ENCODE peak calls at places on chromosome 19, in nine cellular contexts. M is lower leg skin, X is epithelial cell of proximal tubule, Q is left ventricle myocardium inferior, F is right lobe of liver, L is IMR-90, Z is tibial artery, S is cardiac fibroblast, T is Caco-2. W is an unnamed sample.

GRCh38 chr19:27652281-27652680 is 1560.7 kb downstream of the UQCRFS1 start:
- DNase-seq in Q (no peak), S (no peak), X (no peak), T (no peak), F (no peak), M (no peak), Z (no peak), L (no peak), W (peak)

GRCh38 chr19:35528218-35529038 is at the start of gene SBSN:
- DNase-seq in T (no peak), X (no peak), Z (no peak), Q (no peak), S (peak), F (no peak), M (no peak), L (peak), W (no peak)

GRCh38 chr19:55086730-55087541 is 11.3 kb downstream of the EPS8L1 start:
- DNase-seq in T (no peak), S (peak), L (peak), M (peak), Z (peak), Q (peak), X (peak), F (peak), W (peak)

GRCh38 chr19:49712397-49712859 is 21.5 kb downstream of the CPT1C start:
- DNase-seq in X (no peak), M (no peak), T (peak), Z (no peak), L (peak), F (no peak), Q (peak), S (peak), W (peak)

GRCh38 chr19:2631213-2631821 is 71.2 kb downstream of the GNG7 start:
- DNase-seq in T (no peak), F (no peak), X (no peak), M (no peak), Z (no peak), Q (no peak), L (peak), S (peak), W (no peak)

GRCh38 chr19:40465781-40466218 is 255 bp upstream of the BLVRB start:
- DNase-seq in F (peak), T (peak), L (peak), M (peak), Z (peak), S (peak), Q (peak), X (peak), W (peak)

GRCh38 chr19:27746691-27747380 is 1466.1 kb downstream of the UQCRFS1 start:
- DNase-seq in L (peak), Z (peak), F (peak), X (no peak), T (no peak), S (peak), M (peak), Q (peak), W (no peak)

GRCh38 chr19:15463865-15464371 is 426 bp downstream of the RASAL3 start:
- DNase-seq in T (no peak), X (no peak), F (peak), Z (no peak), M (no peak), Q (no peak), S (no peak), L (no peak), W (no peak)

GRCh38 chr19:38440592-38440991 is 7.1 kb downstream of the RYR1 start:
- DNase-seq in X (no peak), Z (no peak), M (no peak), L (no peak), T (no peak), F (no peak), S (no peak), Q (no peak), W (no peak)

GRCh38 chr19:15223649-15224371 is 8.4 kb downstream of the EPHX3 start:
- DNase-seq in F (no peak), Q (no peak), M (no peak), Z (no peak), T (no peak), X (no peak), S (peak), L (no peak), W (no peak)

GRCh38 chr19:35856546-35857149 is at the start of gene KIRREL2:
- DNase-seq in Z (no peak), M (no peak), Q (no peak), F (no peak), T (no peak), X (no peak), L (no peak), S (no peak), W (no peak)

GRCh38 chr19:48418317-48419064 is 25.0 kb downstream of the GRIN2D start:
- DNase-seq in M (no peak), L (peak), Q (no peak), T (no peak), X (no peak), S (no peak), Z (no peak), F (no peak), W (no peak)

GRCh38 chr19:54021363-54021762 is 29.9 kb downstream of the CACNG6 start:
- DNase-seq in T (no peak), L (no peak), S (no peak), X (no peak), M (no peak), Z (no peak), Q (no peak), F (no peak), W (no peak)

GRCh38 chr19:3760871-3761361 is 576 bp downstream of the APBA3 start:
- DNase-seq in L (peak), M (no peak), S (peak), F (no peak), T (no peak), X (no peak), Z (no peak), Q (no peak), W (peak)

GRCh38 chr19:3137139-3137538 is 1.3 kb downstream of the GNA15 start:
- DNase-seq in Z (no peak), F (no peak), X (no peak), L (no peak), S (no peak), T (no peak), M (no peak), Q (no peak), W (no peak)

GRCh38 chr19:49512970-49513745 is 697 bp downstream of the FCGRT start:
- DNase-seq in Q (peak), F (peak), X (no peak), T (peak), L (no peak), S (no peak), Z (no peak), M (peak), W (peak)

GRCh38 chr19:33152178-33152577 is 20.3 kb downstream of the WDR88 start:
- DNase-seq in F (no peak), T (no peak), Q (no peak), S (no peak), Z (no peak), M (no peak), X (no peak), L (peak), W (no peak)

GRCh38 chr19:10620786-10621185 is 4.6 kb upstream of the SLC44A2 start:
- DNase-seq in F (no peak), T (no peak), M (no peak), S (no peak), Z (no peak), L (no peak), Q (no peak), X (no peak), W (no peak)

GRCh38 chr19:11377237-11377636 is 2.8 kb downstream of the SWSAP1 start:
- DNase-seq in X (peak), M (peak), F (peak), Z (peak), Q (no peak), L (peak), T (no peak), S (peak), W (peak)

GRCh38 chr19:21126078-21126477 is 15.8 kb upstream of the ZNF431 start:
- DNase-seq in T (no peak), Q (no peak), Z (no peak), X (no peak), M (no peak), S (no peak), F (no peak), L (no peak), W (no peak)

GRCh38 chr19:44856438-44857083 is 10.5 kb downstream of the NECTIN2 start:
- DNase-seq in X (no peak), T (no peak), Z (peak), Q (peak), S (peak), F (peak), M (no peak), L (no peak), W (no peak)

GRCh38 chr19:15251749-15252397 is 19.6 kb upstream of the EPHX3 start:
- DNase-seq in Z (peak), S (peak), X (no peak), T (peak), L (peak), M (peak), F (no peak), Q (peak), W (peak)

GRCh38 chr19:53394522-53394973 is 401 bp upstream of the ZNF765 start:
- DNase-seq in M (peak), S (no peak), T (peak), L (peak), Q (peak), F (peak), X (no peak), Z (peak), W (peak)

GRCh38 chr19:3034845-3035541 is 5.9 kb upstream of the TLE2 start:
- DNase-seq in Z (no peak), X (no peak), Q (no peak), M (no peak), T (peak), L (peak), S (peak), F (no peak), W (peak)

GRCh38 chr19:38384209-38385027 is 3.4 kb downstream of the GGN start:
- DNase-seq in T (no peak), L (no peak), Z (no peak), X (no peak), M (no peak), F (no peak), S (peak), Q (no peak), W (no peak)

GRCh38 chr19:4376245-4376990 is 23.9 kb downstream of the SH3GL1 start:
- DNase-seq in F (no peak), X (no peak), M (no peak), T (no peak), L (no peak), Q (no peak), S (no peak), Z (no peak), W (no peak)

GRCh38 chr19:35408284-35409171 is 37.7 kb downstream of the GPR42 start:
- DNase-seq in M (no peak), X (no peak), F (no peak), Q (no peak), T (peak), S (no peak), L (no peak), Z (no peak), W (no peak)

GRCh38 chr19:12924621-12925310 is 5.7 kb upstream of the SYCE2 start:
- DNase-seq in S (no peak), Q (no peak), X (no peak), F (no peak), Z (no peak), T (no peak), L (no peak), M (no peak), W (no peak)

GRCh38 chr19:57688011-57688763 is 6.4 kb downstream of the ZNF551 start:
- DNase-seq in X (no peak), S (no peak), Z (no peak), T (no peak), F (no peak), M (no peak), L (no peak), Q (no peak), W (no peak)

GRCh38 chr19:46076951-46077814 is 36.4 kb upstream of the IGFL4 start:
- DNase-seq in S (peak), Q (no peak), M (peak), L (peak), X (peak), F (peak), T (peak), Z (peak), W (peak)
- TF ChIP-seq CTCF in S (peak), Q (peak), M (no peak), L (peak), X (peak), F (peak), T (peak), Z (peak), W (peak)

GRCh38 chr19:42942187-42942789 is 5.3 kb upstream of the PSG7 start:
- DNase-seq in Z (no peak), X (no peak), T (no peak), L (peak), S (peak), F (no peak), Q (no peak), M (no peak), W (no peak)
- TF ChIP-seq CTCF in Z (no peak), X (peak), T (peak), L (peak), S (peak), F (peak), Q (peak), M (no peak), W (peak)

GRCh38 chr19:5563008-5563431 is 4.7 kb downstream of the TINCR start:
- DNase-seq in T (no peak), F (no peak), X (no peak), S (no peak), Z (no peak), M (no peak), Q (no peak), L (no peak), W (no peak)
- TF ChIP-seq CTCF in T (peak), F (no peak), X (no peak), S (no peak), Z (no peak), M (no peak), Q (no peak), L (no peak), W (no peak)

DNA sequence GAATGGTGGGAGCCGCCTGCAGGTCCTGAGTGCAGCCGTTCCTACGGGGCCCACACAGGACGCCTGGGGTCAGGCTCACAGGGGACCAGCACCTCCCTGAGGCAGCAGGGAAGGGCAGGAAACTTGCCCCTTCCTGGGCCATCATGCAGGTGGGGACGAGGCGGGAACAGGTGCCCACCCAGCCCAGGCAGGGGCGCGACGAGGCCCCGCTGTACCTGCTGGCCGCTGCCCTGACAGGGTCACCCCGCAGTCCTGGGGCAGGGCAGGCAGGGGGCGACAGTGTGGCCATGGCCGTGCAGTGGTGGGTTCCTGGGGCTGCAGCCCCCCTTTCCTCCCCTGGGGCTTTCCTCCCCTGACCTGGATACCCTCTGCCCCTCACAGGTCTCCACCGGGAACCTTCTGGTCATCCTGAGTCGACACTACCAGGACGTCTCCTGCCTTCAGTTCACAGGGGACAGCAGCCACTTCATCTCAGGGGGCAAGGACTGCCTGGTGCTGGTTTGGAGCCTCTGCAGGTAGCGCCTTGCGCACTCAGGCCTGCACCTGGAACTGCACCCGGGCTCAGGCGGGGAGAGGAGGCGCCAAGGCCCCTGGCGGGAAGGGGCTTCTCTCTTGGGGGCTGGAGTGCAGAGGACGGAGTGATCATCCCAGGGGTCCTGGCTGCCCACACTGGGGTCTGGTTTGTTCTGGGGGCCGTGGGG is 5.4 kb downstream of the WDR18 start:
- DNase-seq in L (no peak), Q (no peak), F (no peak), X (no peak), M (no peak), Z (no peak), T (no peak), S (no peak), W (no peak)
- TF ChIP-seq CTCF in L (peak), Q (peak), F (no peak), X (peak), M (no peak), Z (peak), T (no peak), S (peak), W (no peak)

GRCh38 chr19:8429826-8430225 is 14.9 kb upstream of the HNRNPM start:
- DNase-seq in L (no peak), T (no peak), Z (no peak), M (no peak), F (no peak), S (no peak), X (no peak), Q (no peak), W (no peak)

GRCh38 chr19:8426283-8426682 is 13.2 kb downstream of the MARCHF2 start:
- DNase-seq in Z (no peak), X (no peak), L (no peak), Q (no peak), F (no peak), M (no peak), T (no peak), S (no peak), W (no peak)

GRCh38 chr19:8429044-8429443 is 15.7 kb upstream of the HNRNPM start:
- DNase-seq in F (no peak), M (no peak), X (no peak), Z (no peak), L (no peak), T (no peak), Q (no peak), S (no peak), W (no peak)

DNA sequence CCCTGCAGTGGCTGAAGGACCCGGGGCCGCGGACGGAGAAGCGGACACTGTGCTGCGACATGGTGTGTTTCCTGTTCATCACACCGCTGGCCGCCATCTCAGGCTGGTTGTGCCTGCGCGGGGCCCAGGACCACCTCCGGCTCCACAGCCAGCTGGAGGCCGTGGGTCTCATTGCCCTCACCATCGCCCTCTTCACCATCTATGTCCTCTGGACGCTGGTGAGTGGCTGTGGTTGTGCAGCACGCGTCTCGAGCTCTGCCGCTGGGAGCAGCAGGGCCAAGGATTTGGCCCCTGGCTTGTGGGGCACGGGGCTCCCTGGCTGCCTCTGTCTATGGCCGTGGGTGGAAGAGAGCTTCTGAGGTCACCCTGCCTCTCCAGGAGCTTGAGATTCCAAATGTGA is 14.1 kb upstream of the HNRNPM start:
- DNase-seq in X (no peak), Z (no peak), M (no peak), Q (no peak), T (no peak), L (no peak), S (no peak), F (no peak), W (no peak)
- TF ChIP-seq CTCF in X (no peak), Z (no peak), M (no peak), Q (no peak), T (no peak), L (no peak), S (no peak), F (no peak), W (no peak)

GRCh38 chr19:19554074-19555023 is 16.3 kb downstream of the CILP2 start:
- DNase-seq in T (no peak), M (no peak), Z (no peak), Q (peak), F (no peak), X (no peak), L (peak), S (peak), W (no peak)

GRCh38 chr19:19553670-19554069 is 15.6 kb downstream of the CILP2 start:
- DNase-seq in L (no peak), X (no peak), Q (no peak), S (no peak), T (no peak), Z (no peak), F (no peak), M (no peak), W (no peak)

GRCh38 chr19:19551862-19552192 is 13.8 kb downstream of the CILP2 start:
- DNase-seq in M (no peak), L (peak), Q (no peak), S (no peak), X (no peak), T (no peak), Z (no peak), F (no peak), W (no peak)

GRCh38 chr19:19550972-19551861 is 13.2 kb downstream of the CILP2 start:
- DNase-seq in S (no peak), X (no peak), T (no peak), M (no peak), Z (no peak), Q (no peak), L (no peak), F (no peak), W (no peak)

GRCh38 chr19:19552811-19553210 is 14.7 kb downstream of the CILP2 start:
- DNase-seq in S (peak), L (no peak), X (no peak), F (no peak), Q (no peak), Z (no peak), M (no peak), T (no peak), W (no peak)
- TF ChIP-seq CTCF in S (peak), L (peak), X (peak), F (peak), Q (peak), Z (peak), M (no peak), T (peak), W (no peak)

DNA sequence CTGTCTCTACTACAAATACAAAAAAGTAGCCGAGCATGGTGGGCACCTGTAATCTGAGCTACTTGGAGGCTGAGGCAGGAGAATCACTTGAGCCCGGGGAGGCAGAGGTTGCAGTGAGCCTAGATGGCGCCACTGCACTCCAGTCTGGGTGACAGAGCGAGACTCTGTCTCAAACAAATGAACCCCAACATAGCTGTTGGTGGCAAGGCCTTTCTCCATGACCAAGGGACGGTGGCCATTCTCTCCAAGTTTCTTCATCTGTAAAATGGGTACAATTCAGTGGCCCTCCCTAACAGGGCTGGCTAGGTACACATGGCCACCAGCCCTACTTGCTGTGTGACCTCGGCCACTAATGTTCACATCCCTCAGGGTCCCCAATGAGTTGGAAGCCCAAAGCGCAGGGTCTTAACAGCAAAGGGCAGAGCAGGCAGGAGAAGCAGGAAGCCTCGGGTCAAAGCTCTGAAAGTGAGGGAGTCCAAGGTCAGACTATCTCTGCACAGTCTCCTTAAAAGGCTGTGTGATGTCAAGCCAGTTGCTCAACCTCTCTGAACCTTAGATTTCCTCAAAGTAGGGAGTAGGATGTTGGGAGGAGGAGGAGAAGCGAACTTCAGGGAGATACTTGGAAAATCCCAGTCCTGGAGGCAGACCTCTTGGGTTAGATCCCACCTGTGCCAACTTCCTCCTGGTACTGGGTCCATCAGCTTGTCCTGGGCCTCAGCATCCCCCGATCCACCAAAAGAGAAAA is 2.7 kb downstream of the JUND start:
- DNase-seq in Q (no peak), M (no peak), F (no peak), Z (no peak), S (peak), T (no peak), X (no peak), L (no peak), W (peak)
- TF ChIP-seq CTCF in Q (no peak), M (no peak), F (no peak), Z (no peak), S (peak), T (peak), X (peak), L (peak), W (peak)

GRCh38 chr19:45863840-45864628 is at the start of gene FOXA3:
- DNase-seq in M (no peak), S (peak), Z (no peak), T (peak), L (peak), Q (no peak), X (no peak), F (peak), W (no peak)
- TF ChIP-seq CTCF in M (no peak), S (peak), Z (peak), T (peak), L (peak), Q (peak), X (peak), F (peak), W (peak)

W was measured in adrenal gland.